ENCODE peak calls at places on chromosomes 2 and 18, in ten cellular contexts. F, K, J, P, I, O, B, E, D and L are unnamed samples.

GRCh38 chr2:239804161-239805042 is 220.7 kb downstream of the NDUFA10 start:
- DNase-seq in F (no peak), K (peak; percentile 3), J (no peak), P (no peak), I (no peak), O (no peak), B (no peak), E (no peak), D (no peak), L (no peak)

GRCh38 chr2:205580591-205580990 is 101.7 kb upstream of the NRP2 start:
- DNase-seq in F (no peak), K (no peak), J (no peak), P (no peak), I (peak; percentile 34), O (peak; percentile 32), B (peak; percentile 28), E (peak; percentile 36), D (no peak), L (no peak)

GRCh38 chr2:165911231-165911630 is 42.3 kb downstream of the TTC21B start:
- DNase-seq in F (no peak), K (no peak), J (no peak), P (no peak), I (no peak), O (peak; percentile 16), B (peak; percentile 66), E (no peak), D (no peak), L (no peak)

GRCh38 chr2:239677455-239678185 is 276.8 kb upstream of the HDAC4 start:
- DNase-seq in F (no peak), K (peak; percentile 8), J (no peak), P (no peak), I (no peak), O (no peak), B (no peak), E (no peak), D (no peak), L (no peak)

GRCh38 chr2:167678158-167678557 is 569.2 kb downstream of the STK39 start:
- DNase-seq in F (no peak), K (no peak), J (no peak), P (no peak), I (no peak), O (no peak), B (no peak), E (no peak), D (no peak), L (no peak)

GRCh38 chr2:10303634-10304378 is 1.1 kb downstream of the HPCAL1 start:
- DNase-seq in F (peak; percentile 65), K (peak; percentile 55), J (peak; percentile 61), P (peak; percentile 50), I (peak; percentile 54), O (peak; percentile 77), B (peak; percentile 33), E (peak; percentile 44), D (peak; percentile 76), L (peak; percentile 48)

GRCh38 chr18:23094411-23095165 is 40.7 kb upstream of the CABLES1 start:
- DNase-seq in F (no peak), K (no peak), J (no peak), P (no peak), I (no peak), O (no peak), B (no peak), E (no peak), D (peak; percentile 68), L (no peak)

GRCh38 chr18:76391746-76392145 is 103.3 kb downstream of the ZNF516 start:
- DNase-seq in F (no peak), K (peak; percentile 13), J (no peak), P (no peak), I (no peak), O (no peak), B (no peak), E (no peak), D (no peak), L (no peak)

GRCh38 chr2:151552287-151552686 is 142.6 kb downstream of the RIF1 start:
- DNase-seq in F (no peak), K (no peak), J (no peak), P (no peak), I (no peak), O (no peak), B (no peak), E (no peak), D (peak; percentile 8), L (no peak)

GRCh38 chr18:44626807-44627206 is 53.9 kb upstream of the SETBP1 start:
- DNase-seq in F (no peak), K (no peak), J (no peak), P (no peak), I (peak; percentile 22), O (no peak), B (peak; percentile 6), E (peak; percentile 50), D (no peak), L (no peak)

GRCh38 chr2:105409717-105410116 is 10.9 kb upstream of the FHL2 start:
- DNase-seq in F (no peak), K (peak; percentile 92), J (no peak), P (no peak), I (peak; percentile 95), O (peak; percentile 74), B (peak; percentile 81), E (peak; percentile 97), D (no peak), L (no peak)

GRCh38 chr2:43841949-43842865 is 3.4 kb downstream of the ABCG8 start:
- DNase-seq in F (peak; percentile 1), K (no peak), J (peak; percentile 1), P (no peak), I (no peak), O (no peak), B (no peak), E (no peak), D (no peak), L (no peak)

GRCh38 chr2:96952976-96953610 is 33.3 kb downstream of the FAM178B start:
- DNase-seq in F (no peak), K (peak; percentile 66), J (no peak), P (no peak), I (peak; percentile 45), O (peak; percentile 64), B (no peak), E (no peak), D (no peak), L (no peak)

GRCh38 chr18:48312066-48312465 is 97.1 kb downstream of the ZBTB7C start:
- DNase-seq in F (no peak), K (no peak), J (no peak), P (no peak), I (no peak), O (no peak), B (no peak), E (peak; percentile 43), D (no peak), L (no peak)

GRCh38 chr18:56789889-56790180 is 138.7 kb downstream of the WDR7 start:
- DNase-seq in F (no peak), K (no peak), J (no peak), P (no peak), I (no peak), O (no peak), B (no peak), E (no peak), D (no peak), L (no peak)
- TF ChIP-seq CTCF in F (no peak), K (no peak), J (no peak), P (peak; percentile 48), I (no peak), O (no peak), B (peak; percentile 28), E (no peak), D (no peak), L (no peak)

DNA sequence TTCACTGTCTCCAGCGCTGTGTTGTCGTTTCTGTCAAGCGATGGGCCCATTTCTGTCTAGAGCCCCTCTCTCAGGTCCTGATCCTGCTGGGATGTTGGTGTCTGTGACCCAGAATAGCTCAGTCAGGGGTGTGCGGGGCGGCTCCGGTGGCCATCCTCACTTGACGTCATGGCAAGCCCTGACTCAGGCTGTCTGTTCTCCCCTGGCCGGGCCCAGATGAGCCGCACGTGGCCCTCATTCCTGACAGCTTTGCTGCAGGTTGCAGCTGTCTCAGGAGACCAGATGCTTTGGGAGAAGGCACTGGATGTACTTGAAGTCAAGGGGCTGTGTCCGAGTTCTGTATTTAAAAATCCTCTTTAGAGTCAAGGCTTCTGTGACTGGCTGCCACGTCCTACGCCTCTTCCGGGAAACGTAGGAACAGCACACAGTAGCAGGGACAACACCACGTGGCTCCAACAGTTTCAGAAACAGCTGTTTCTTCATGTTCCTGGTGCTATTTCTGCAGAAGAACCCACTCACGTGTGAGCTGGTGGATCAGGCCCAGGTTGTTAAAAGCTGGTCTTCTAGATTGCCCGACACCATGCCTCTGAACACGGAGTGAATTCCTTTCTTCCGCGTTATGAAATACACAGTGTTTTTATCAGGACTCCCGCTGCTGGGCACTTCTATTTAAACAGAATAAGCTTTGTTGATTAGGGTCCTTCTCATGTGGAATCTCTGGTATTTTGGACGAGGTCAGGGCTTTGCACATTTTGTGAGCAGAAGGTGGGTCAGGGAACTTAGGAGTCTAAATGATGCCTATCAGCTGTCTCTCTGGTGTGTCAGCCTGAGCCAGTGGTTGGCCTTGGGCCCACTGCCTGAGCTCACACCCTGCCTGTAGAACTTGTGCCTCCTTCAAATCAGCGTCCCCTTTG is 28.3 kb upstream of the NTSR2 start:
- DNase-seq in F (no peak), K (peak; percentile 89), J (no peak), P (peak; percentile 43), I (peak; percentile 88), O (peak; percentile 73), B (peak; percentile 68), E (no peak), D (no peak), L (no peak)
- TF ChIP-seq CTCF in F (no peak), K (no peak), J (no peak), P (no peak), I (peak; percentile 7), O (no peak), B (peak; percentile 40), E (no peak), D (no peak), L (no peak)

DNA sequence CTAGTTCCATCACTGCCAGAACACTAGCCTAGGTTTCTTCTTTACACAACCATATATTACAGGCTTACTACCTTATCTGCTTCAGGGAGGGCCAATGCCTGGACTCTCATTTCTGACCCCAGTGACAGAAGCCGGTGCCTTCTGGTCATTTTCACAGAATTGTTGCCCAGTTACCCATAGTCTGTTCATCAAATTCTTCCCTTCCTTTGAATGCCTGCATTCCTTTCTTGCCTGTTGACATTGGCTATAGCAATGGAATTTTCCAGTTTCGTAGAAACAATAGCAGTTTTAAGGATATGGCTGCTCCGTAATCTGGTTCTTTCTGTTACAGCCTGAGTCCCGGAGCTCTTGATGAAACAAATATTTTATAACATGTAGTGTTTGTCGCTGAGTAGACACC is 13.1 kb upstream of the LCLAT1 start:
- DNase-seq in F (no peak), K (no peak), J (no peak), P (no peak), I (no peak), O (no peak), B (no peak), E (no peak), D (no peak), L (no peak)
- TF ChIP-seq CTCF in F (no peak), K (no peak), J (no peak), P (no peak), I (no peak), O (no peak), B (no peak), E (no peak), D (no peak), L (no peak)

DNA sequence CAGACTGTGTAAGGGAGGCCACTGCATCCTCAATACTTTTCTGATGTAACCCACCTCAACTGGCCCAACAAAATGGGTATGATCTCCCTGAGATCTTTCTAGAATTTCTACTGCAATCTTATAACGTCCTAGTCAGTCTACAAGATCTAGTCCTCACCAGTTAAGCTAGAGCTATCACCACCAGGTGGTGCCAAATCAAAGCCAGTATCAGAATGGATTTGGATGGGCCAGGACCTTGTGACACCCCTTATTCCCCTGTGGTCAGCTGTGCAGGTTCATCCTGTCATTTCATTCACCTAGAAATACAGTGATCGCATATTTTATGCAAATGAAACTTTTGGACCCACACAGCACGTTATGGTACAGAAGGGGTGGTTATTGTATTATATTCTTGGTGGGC is 90.3 kb downstream of the OLA1 start:
- DNase-seq in F (peak; percentile 44), K (peak; percentile 66), J (peak; percentile 34), P (peak; percentile 42), I (peak; percentile 60), O (peak; percentile 57), B (peak; percentile 34), E (peak; percentile 63), D (peak; percentile 67), L (no peak)
- TF ChIP-seq CTCF in F (peak; percentile 64), K (no peak), J (peak; percentile 50), P (peak; percentile 63), I (peak; percentile 67), O (peak; percentile 39), B (peak; percentile 82), E (peak; percentile 74), D (peak; percentile 67), L (peak; percentile 59)